ENCODE peak calls at places on chromosomes 6 and 20, in six cellular contexts. Y, R, H, G, O and W are unnamed samples.

GRCh38 chr6:137973201-137973600 is 106.1 kb downstream of the TNFAIP3 start:
- DNase-seq in Y (no peak), R (no peak), H (no peak), G (no peak), O (no peak), W (no peak)

GRCh38 chr6:157281570-157281969 is 41.7 kb downstream of the TMEM242 start:
- DNase-seq in Y (no peak), R (peak), H (peak), G (no peak), O (no peak), W (no peak)

GRCh38 chr20:58213112-58213511 is 15.3 kb downstream of the ANKRD60 start:
- DNase-seq in Y (no peak), R (no peak), H (no peak), G (no peak), O (no peak), W (no peak)

GRCh38 chr6:35485402-35485877 is 11.4 kb downstream of the TEAD3 start:
- DNase-seq in Y (no peak), R (no peak), H (peak), G (no peak), O (no peak), W (no peak)

GRCh38 chr6:551405-551804 is 105.5 kb downstream of the HUS1B start:
- DNase-seq in Y (peak), R (peak), H (peak), G (no peak), O (no peak), W (no peak)

GRCh38 chr6:21999012-21999528 is 297.8 kb downstream of the PRL start:
- DNase-seq in Y (no peak), R (peak), H (peak), G (no peak), O (no peak), W (no peak)

GRCh38 chr20:51639206-51639832 is 96.8 kb upstream of the NFATC2 start:
- DNase-seq in Y (peak), R (peak), H (peak), G (peak), O (peak), W (peak)

GRCh38 chr6:131982740-131983259 is 31.6 kb upstream of the CCN2 start:
- DNase-seq in Y (no peak), R (no peak), H (peak), G (no peak), O (no peak), W (no peak)

GRCh38 chr6:21808045-21808470 is 214.5 kb downstream of the SOX4 start:
- DNase-seq in Y (no peak), R (no peak), H (peak), G (no peak), O (no peak), W (no peak)

GRCh38 chr6:152948150-152948768 is 34.6 kb downstream of the FBXO5 start:
- DNase-seq in Y (peak), R (peak), H (peak), G (peak), O (no peak), W (no peak)

GRCh38 chr6:30828027-30828962 is 56.0 kb upstream of the DDR1 start:
- DNase-seq in Y (peak), R (peak), H (peak), G (peak), O (peak), W (peak)

GRCh38 chr6:33958208-33958862 is 154.5 kb upstream of the MLN start:
- DNase-seq in Y (no peak), R (peak), H (no peak), G (no peak), O (no peak), W (no peak)

GRCh38 chr6:119172813-119173212 is 94.3 kb upstream of the FAM184A start:
- DNase-seq in Y (no peak), R (no peak), H (no peak), G (no peak), O (no peak), W (no peak)

GRCh38 chr6:89313006-89313405 is 2.1 kb downstream of the GABRR2 start:
- DNase-seq in Y (no peak), R (peak), H (peak), G (no peak), O (no peak), W (no peak)

GRCh38 chr6:163419413-163420314 is 5.1 kb downstream of the QKI start:
- DNase-seq in Y (no peak), R (no peak), H (no peak), G (no peak), O (no peak), W (no peak)

GRCh38 chr20:4225778-4226177 is 210.4 kb upstream of the RNF24 start:
- DNase-seq in Y (no peak), R (no peak), H (peak), G (no peak), O (no peak), W (no peak)

GRCh38 chr6:32979720-32980487 is 11.5 kb downstream of the BRD2 start:
- DNase-seq in Y (no peak), R (no peak), H (no peak), G (no peak), O (no peak), W (no peak)

GRCh38 chr6:167529684-167530335 is 204.9 kb downstream of the TTLL2 start:
- DNase-seq in Y (no peak), R (no peak), H (no peak), G (no peak), O (no peak), W (no peak)

GRCh38 chr6:27829453-27830211 is 82.6 kb downstream of the OR2B2 start:
- DNase-seq in Y (no peak), R (no peak), H (no peak), G (no peak), O (no peak), W (no peak)

GRCh38 chr20:45179166-45179565 is 4.5 kb downstream of the PI3 start:
- DNase-seq in Y (no peak), R (no peak), H (no peak), G (no peak), O (no peak), W (no peak)

GRCh38 chr20:38373231-38373867 is 27.1 kb downstream of the LBP start:
- DNase-seq in Y (no peak), R (no peak), H (no peak), G (no peak), O (no peak), W (no peak)

GRCh38 chr6:137123078-137123477 is 50.4 kb downstream of the IL22RA2 start:
- DNase-seq in Y (no peak), R (no peak), H (no peak), G (no peak), O (no peak), W (no peak)